ENCODE peak calls at places on chromosomes 12 and 14, in eight cellular contexts. M, L, D, O, G, S, A and W are unnamed samples.

GRCh38 chr12:45727994-45728624 is 1.4 kb upstream of the ARID2 start:
- DNase-seq in S (no peak), M (no peak), G (no peak), D (no peak), L (no peak), A (no peak), O (no peak), W (no peak)

GRCh38 chr12:108609535-108610335 is 11.9 kb upstream of the TMEM119 start:
- DNase-seq in O (no peak), D (no peak), G (no peak), M (no peak), S (no peak), A (no peak), L (no peak), W (peak; percentile 48)

GRCh38 chr12:86530996-86531655 is 274.9 kb upstream of the MGAT4C start:
- DNase-seq in L (no peak), S (no peak), M (no peak), D (no peak), A (no peak), O (no peak), G (no peak), W (no peak)

GRCh38 chr12:29200586-29200985 is 51.5 kb downstream of the FAR2 start:
- DNase-seq in G (no peak), M (peak; percentile 1), A (no peak), S (no peak), L (no peak), O (no peak), D (no peak), W (no peak)

GRCh38 chr12:12985817-12986408 is 14.2 kb downstream of the HEBP1 start:
- DNase-seq in A (no peak), M (no peak), G (no peak), S (peak; percentile 73), L (peak; percentile 62), O (no peak), D (no peak), W (no peak)

GRCh38 chr14:53696217-53696965 is 260.2 kb downstream of the BMP4 start:
- DNase-seq in A (no peak), L (no peak), M (no peak), D (no peak), S (no peak), O (no peak), G (no peak), W (no peak)

GRCh38 chr12:68794653-68795253 is 13.2 kb upstream of the MDM2 start:
- DNase-seq in S (no peak), D (no peak), O (no peak), G (no peak), A (no peak), M (no peak), L (no peak), W (no peak)

GRCh38 chr14:73625686-73626085 is 13.4 kb downstream of the ACOT6 start:
- DNase-seq in O (no peak), M (no peak), S (no peak), A (no peak), D (no peak), L (no peak), G (no peak), W (no peak)

GRCh38 chr12:42691991-42692557 is 102.5 kb upstream of the PRICKLE1 start:
- DNase-seq in L (no peak), O (no peak), A (no peak), M (no peak), D (no peak), G (no peak), S (no peak), W (no peak)

GRCh38 chr12:106740813-106741212 is 33.7 kb upstream of the RIC8B start:
- DNase-seq in M (no peak), O (no peak), G (no peak), D (no peak), S (no peak), A (no peak), L (no peak), W (no peak)

GRCh38 chr12:75446857-75447256 is 33.7 kb upstream of the GLIPR1 start:
- DNase-seq in A (no peak), M (no peak), D (no peak), G (no peak), S (no peak), L (no peak), O (no peak), W (peak; percentile 12)

GRCh38 chr12:3380200-3381020 is 110.6 kb upstream of the PRMT8 start:
- DNase-seq in D (no peak), O (no peak), G (no peak), L (no peak), S (no peak), M (no peak), A (no peak), W (no peak)

GRCh38 chr12:39646963-39647362 is 27.4 kb upstream of the ABCD2 start:
- DNase-seq in G (no peak), O (no peak), A (no peak), M (no peak), S (no peak), D (no peak), L (no peak), W (no peak)

GRCh38 chr12:1318327-1319031 is 275.9 kb downstream of the FBXL14 start:
- DNase-seq in D (no peak), A (no peak), G (no peak), M (peak; percentile 91), S (peak; percentile 75), L (no peak), O (peak; percentile 11), W (no peak)

GRCh38 chr14:28756896-28757570 is 9.6 kb upstream of the FOXG1 start:
- DNase-seq in G (no peak), D (no peak), M (no peak), O (peak; percentile 22), L (peak; percentile 53), A (no peak), S (peak; percentile 9), W (no peak)

GRCh38 chr14:70254476-70254961 is 65.8 kb upstream of the SLC8A3 start:
- DNase-seq in L (peak; percentile 61), M (peak; percentile 59), D (no peak), O (no peak), G (peak; percentile 49), S (no peak), A (peak; percentile 29), W (no peak)

GRCh38 chr12:75642226-75642625 is 130.8 kb upstream of the KRR1 start:
- DNase-seq in G (no peak), O (no peak), A (no peak), D (no peak), S (no peak), M (no peak), L (no peak), W (no peak)